ENCODE peak calls at places on chromosomes 3 and 15, in ten cellular contexts. One of them, this sample, is unnamed.
A peak's percentile ranks its signal among the peaks of the same experiment; 100 is the strongest.

GRCh38 chr3:127817331-127817821 is 4.9 kb downstream of the MGLL start:
- DNase-seq in HepG2: no peak
- DNase-seq in ovary: no peak
- DNase-seq in pancreas: no peak
- DNase-seq in IMR-90: peak; percentile 84
- DNase-seq in body of pancreas: no peak
- DNase-seq in PC-3: peak; percentile 92
- DNase-seq in mucosa of descending colon: no peak
- DNase-seq in neural progenitor cell: no peak
- DNase-seq in psoas muscle: peak; percentile 28
- DNase-seq in this sample: peak; percentile 96

GRCh38 chr3:2094941-2095340 is 3.7 kb upstream of the CNTN4 start:
- DNase-seq in HepG2: no peak
- DNase-seq in ovary: no peak
- DNase-seq in pancreas: no peak
- DNase-seq in IMR-90: no peak
- DNase-seq in body of pancreas: no peak
- DNase-seq in PC-3: no peak
- DNase-seq in mucosa of descending colon: no peak
- DNase-seq in neural progenitor cell: peak; percentile 65
- DNase-seq in psoas muscle: no peak
- DNase-seq in this sample: no peak

GRCh38 chr15:70834999-70835398 is 19.0 kb downstream of the LARP6 start:
- DNase-seq in HepG2: no peak
- DNase-seq in ovary: no peak
- DNase-seq in pancreas: no peak
- DNase-seq in IMR-90: no peak
- DNase-seq in body of pancreas: no peak
- DNase-seq in PC-3: no peak
- DNase-seq in mucosa of descending colon: no peak
- DNase-seq in neural progenitor cell: no peak
- DNase-seq in psoas muscle: no peak
- DNase-seq in this sample: no peak

GRCh38 chr3:101836907-101837598 is 12.3 kb upstream of the NFKBIZ start:
- DNase-seq in HepG2: no peak
- DNase-seq in ovary: no peak
- DNase-seq in pancreas: no peak
- DNase-seq in IMR-90: peak; percentile 93
- DNase-seq in body of pancreas: no peak
- DNase-seq in PC-3: peak; percentile 67
- DNase-seq in mucosa of descending colon: no peak
- DNase-seq in neural progenitor cell: no peak
- DNase-seq in psoas muscle: no peak
- DNase-seq in this sample: no peak

GRCh38 chr3:61829301-61830110 is 268.1 kb downstream of the PTPRG start:
- DNase-seq in HepG2: no peak
- DNase-seq in ovary: no peak
- DNase-seq in pancreas: peak; percentile 29
- DNase-seq in IMR-90: no peak
- DNase-seq in body of pancreas: peak; percentile 19
- DNase-seq in PC-3: no peak
- DNase-seq in mucosa of descending colon: no peak
- DNase-seq in neural progenitor cell: peak; percentile 55
- DNase-seq in psoas muscle: no peak
- DNase-seq in this sample: no peak

GRCh38 chr3:111616417-111617105 is 21.4 kb upstream of the ZBED2 start:
- DNase-seq in HepG2: peak; percentile 3
- DNase-seq in ovary: no peak
- DNase-seq in pancreas: no peak
- DNase-seq in IMR-90: peak; percentile 18
- DNase-seq in body of pancreas: no peak
- DNase-seq in PC-3: peak; percentile 62
- DNase-seq in mucosa of descending colon: peak; percentile 48
- DNase-seq in neural progenitor cell: no peak
- DNase-seq in psoas muscle: no peak
- DNase-seq in this sample: no peak

GRCh38 chr15:25060996-25061620 is 106.3 kb downstream of the SNRPN start:
- DNase-seq in HepG2: no peak
- DNase-seq in ovary: no peak
- DNase-seq in pancreas: no peak
- DNase-seq in IMR-90: no peak
- DNase-seq in body of pancreas: peak; percentile 3
- DNase-seq in PC-3: no peak
- DNase-seq in mucosa of descending colon: no peak
- DNase-seq in neural progenitor cell: no peak
- DNase-seq in psoas muscle: no peak
- DNase-seq in this sample: no peak

GRCh38 chr15:75348034-75348562 is 1.3 kb downstream of the NEIL1 start:
- DNase-seq in HepG2: no peak
- DNase-seq in ovary: no peak
- DNase-seq in pancreas: no peak
- DNase-seq in IMR-90: no peak
- DNase-seq in body of pancreas: no peak
- DNase-seq in PC-3: no peak
- DNase-seq in mucosa of descending colon: no peak
- DNase-seq in neural progenitor cell: peak; percentile 49
- DNase-seq in psoas muscle: no peak
- DNase-seq in this sample: no peak

GRCh38 chr3:40970067-40970466 is 229.2 kb upstream of the CTNNB1 start:
- DNase-seq in HepG2: no peak
- DNase-seq in ovary: no peak
- DNase-seq in pancreas: no peak
- DNase-seq in IMR-90: no peak
- DNase-seq in body of pancreas: no peak
- DNase-seq in PC-3: peak; percentile 15
- DNase-seq in mucosa of descending colon: no peak
- DNase-seq in neural progenitor cell: no peak
- DNase-seq in psoas muscle: no peak
- DNase-seq in this sample: no peak
- H3K4me1 ChIP-seq in HepG2: peaks cover 18% of the 10 kb centered on the region
- H3K4me1 ChIP-seq in ovary: peaks cover 5% of the 10 kb centered on the region
- H3K4me1 ChIP-seq in pancreas: no peaks in the 10 kb centered on the region
- H3K4me1 ChIP-seq in IMR-90: peaks cover 4% of the 10 kb centered on the region
- H3K4me1 ChIP-seq in body of pancreas: peaks cover 21% of the 10 kb centered on the region
- H3K4me1 ChIP-seq in PC-3: peaks cover 29% of the 10 kb centered on the region
- H3K4me1 ChIP-seq in mucosa of descending colon: peaks cover 13% of the 10 kb centered on the region
- H3K4me1 ChIP-seq in neural progenitor cell: no peaks in the 10 kb centered on the region
- H3K4me1 ChIP-seq in psoas muscle: no peaks in the 10 kb centered on the region
- H3K4me1 ChIP-seq in this sample: peaks cover 5% of the 10 kb centered on the region

GRCh38 chr3:52124126-52124525 is 30.1 kb downstream of the POC1A start:
- DNase-seq in HepG2: no peak
- DNase-seq in ovary: no peak
- DNase-seq in pancreas: no peak
- DNase-seq in IMR-90: no peak
- DNase-seq in body of pancreas: no peak
- DNase-seq in PC-3: no peak
- DNase-seq in mucosa of descending colon: no peak
- DNase-seq in neural progenitor cell: no peak
- DNase-seq in psoas muscle: no peak
- DNase-seq in this sample: no peak
- TF ChIP-seq CTCF in HepG2: no peak
- TF ChIP-seq CTCF in ovary: no peak
- TF ChIP-seq CTCF in pancreas: no peak
- TF ChIP-seq CTCF in IMR-90: no peak
- TF ChIP-seq CTCF in body of pancreas: no peak
- TF ChIP-seq CTCF in PC-3: no peak
- TF ChIP-seq CTCF in mucosa of descending colon: no peak
- TF ChIP-seq CTCF in neural progenitor cell: no peak
- TF ChIP-seq CTCF in psoas muscle: no peak
- TF ChIP-seq CTCF in this sample: no peak

GRCh38 chr15:66709884-66710283 is 7.8 kb downstream of the SMAD6 start:
- DNase-seq in HepG2: no peak
- DNase-seq in ovary: no peak
- DNase-seq in pancreas: no peak
- DNase-seq in IMR-90: no peak
- DNase-seq in body of pancreas: no peak
- DNase-seq in PC-3: no peak
- DNase-seq in mucosa of descending colon: no peak
- DNase-seq in neural progenitor cell: no peak
- DNase-seq in psoas muscle: no peak
- DNase-seq in this sample: no peak
- H3K4me1 ChIP-seq in HepG2: peaks cover 40% of the 10 kb centered on the region
- H3K4me1 ChIP-seq in ovary: peaks cover 37% of the 10 kb centered on the region
- H3K4me1 ChIP-seq in pancreas: no peaks in the 10 kb centered on the region
- H3K4me1 ChIP-seq in IMR-90: peaks cover 43% of the 10 kb centered on the region
- H3K4me1 ChIP-seq in body of pancreas: peaks cover 43% of the 10 kb centered on the region
- H3K4me1 ChIP-seq in PC-3: peaks cover 9% of the 10 kb centered on the region
- H3K4me1 ChIP-seq in mucosa of descending colon: peaks cover 33% of the 10 kb centered on the region
- H3K4me1 ChIP-seq in neural progenitor cell: peaks cover 35% of the 10 kb centered on the region
- H3K4me1 ChIP-seq in psoas muscle: peaks cover 6% of the 10 kb centered on the region
- H3K4me1 ChIP-seq in this sample: no peaks in the 10 kb centered on the region

GRCh38 chr3:4710191-4710590 is 217.0 kb downstream of the ITPR1 start:
- DNase-seq in HepG2: no peak
- DNase-seq in ovary: no peak
- DNase-seq in pancreas: no peak
- DNase-seq in IMR-90: no peak
- DNase-seq in body of pancreas: no peak
- DNase-seq in PC-3: no peak
- DNase-seq in mucosa of descending colon: no peak
- DNase-seq in neural progenitor cell: no peak
- DNase-seq in psoas muscle: no peak
- DNase-seq in this sample: no peak

GRCh38 chr3:4712109-4712508 is 219.0 kb downstream of the ITPR1 start:
- DNase-seq in HepG2: no peak
- DNase-seq in ovary: no peak
- DNase-seq in pancreas: no peak
- DNase-seq in IMR-90: peak; percentile 57
- DNase-seq in body of pancreas: no peak
- DNase-seq in PC-3: peak; percentile 55
- DNase-seq in mucosa of descending colon: no peak
- DNase-seq in neural progenitor cell: no peak
- DNase-seq in psoas muscle: no peak
- DNase-seq in this sample: peak; percentile 97

GRCh38 chr3:4709336-4709735 is 216.2 kb downstream of the ITPR1 start:
- DNase-seq in HepG2: no peak
- DNase-seq in ovary: no peak
- DNase-seq in pancreas: no peak
- DNase-seq in IMR-90: peak; percentile 43
- DNase-seq in body of pancreas: no peak
- DNase-seq in PC-3: peak; percentile 50
- DNase-seq in mucosa of descending colon: no peak
- DNase-seq in neural progenitor cell: no peak
- DNase-seq in psoas muscle: no peak
- DNase-seq in this sample: peak; percentile 64

GRCh38 chr3:4714045-4714444 is 220.9 kb downstream of the ITPR1 start:
- DNase-seq in HepG2: no peak
- DNase-seq in ovary: no peak
- DNase-seq in pancreas: no peak
- DNase-seq in IMR-90: no peak
- DNase-seq in body of pancreas: no peak
- DNase-seq in PC-3: peak; percentile 8
- DNase-seq in mucosa of descending colon: no peak
- DNase-seq in neural progenitor cell: no peak
- DNase-seq in psoas muscle: no peak
- DNase-seq in this sample: no peak

DNA sequence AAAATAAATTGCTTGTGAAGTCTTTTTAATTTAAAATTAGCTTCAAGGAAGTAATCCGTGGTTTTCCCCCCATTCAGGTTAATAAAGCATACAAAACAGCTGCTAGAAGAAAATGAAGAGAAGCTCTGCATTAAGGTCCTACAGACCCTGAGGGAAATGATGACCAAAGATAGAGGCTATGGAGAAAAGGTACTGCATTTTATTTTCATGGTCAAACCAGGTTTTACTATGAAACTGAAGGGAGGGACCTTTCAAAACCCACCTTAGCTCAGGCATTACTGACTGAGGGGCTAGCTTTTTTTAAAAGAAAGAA is 218.5 kb downstream of the ITPR1 start:
- DNase-seq in HepG2: no peak
- DNase-seq in ovary: no peak
- DNase-seq in pancreas: no peak
- DNase-seq in IMR-90: no peak
- DNase-seq in body of pancreas: no peak
- DNase-seq in PC-3: no peak
- DNase-seq in mucosa of descending colon: no peak
- DNase-seq in neural progenitor cell: no peak
- DNase-seq in psoas muscle: no peak
- DNase-seq in this sample: no peak
- TF ChIP-seq CTCF in HepG2: no peak
- TF ChIP-seq CTCF in ovary: no peak
- TF ChIP-seq CTCF in pancreas: no peak
- TF ChIP-seq CTCF in IMR-90: no peak
- TF ChIP-seq CTCF in body of pancreas: no peak
- TF ChIP-seq CTCF in PC-3: no peak
- TF ChIP-seq CTCF in mucosa of descending colon: no peak
- TF ChIP-seq CTCF in neural progenitor cell: no peak
- TF ChIP-seq CTCF in psoas muscle: no peak
- TF ChIP-seq CTCF in this sample: no peak